ENCODE peak calls at places on chromosomes 1 and 21, in six cellular contexts. W, K, P, D, X and T are unnamed samples.

GRCh38 chr21:36784942-36785341 is 86.0 kb downstream of the SIM2 start:
- ATAC-seq in X (no peak), D (no peak), W (peak; percentile 100), P (no peak), K (no peak), T (no peak)

GRCh38 chr1:92907949-92908684 is 53.1 kb downstream of the DIPK1A start:
- ATAC-seq in W (no peak), D (no peak), X (no peak), K (no peak), P (peak; percentile 75), T (no peak)

GRCh38 chr1:37926061-37926924 is 20.6 kb downstream of the INPP5B start:
- ATAC-seq in X (no peak), P (peak; percentile 40), K (no peak), W (no peak), D (no peak), T (peak; percentile 59)

GRCh38 chr1:40708750-40709099 is 17.2 kb downstream of the NFYC start:
- ATAC-seq in X (peak; percentile 63), D (peak; percentile 39), P (peak; percentile 80), W (peak; percentile 58), K (peak; percentile 82), T (peak; percentile 89)

GRCh38 chr1:101797722-101798121 is 199.0 kb downstream of the OLFM3 start:
- ATAC-seq in P (no peak), W (no peak), K (no peak), X (no peak), D (no peak), T (no peak)

GRCh38 chr1:162215902-162216301 is 146.4 kb downstream of the NOS1AP start:
- ATAC-seq in W (no peak), X (no peak), K (no peak), P (no peak), D (no peak), T (no peak)

GRCh38 chr1:223886516-223886921 is 40.8 kb upstream of the TP53BP2 start:
- ATAC-seq in D (no peak), X (no peak), W (no peak), K (no peak), P (no peak), T (no peak)

GRCh38 chr21:32554832-32555436 is 30.4 kb downstream of the TCP10L start:
- ATAC-seq in P (no peak), X (no peak), D (no peak), K (no peak), W (no peak), T (no peak)

GRCh38 chr1:8463144-8463927 is 145.4 kb downstream of the SLC45A1 start:
- ATAC-seq in X (peak; percentile 39), W (peak; percentile 75), P (peak; percentile 45), K (peak; percentile 48), D (no peak), T (no peak)

GRCh38 chr1:151729966-151730291 is 8.6 kb downstream of the RIIAD1 start:
- ATAC-seq in K (no peak), P (no peak), D (no peak), W (no peak), X (no peak), T (no peak)

GRCh38 chr1:27166351-27166802 is 11.5 kb upstream of the SLC9A1 start:
- ATAC-seq in X (no peak), W (no peak), P (no peak), D (no peak), K (no peak), T (no peak)

GRCh38 chr1:27031235-27032118 is 18.8 kb upstream of the TENT5B start:
- ATAC-seq in X (peak; percentile 91), K (no peak), W (peak; percentile 91), D (peak; percentile 86), P (no peak), T (no peak)

GRCh38 chr1:20685099-20685662 is 24.0 kb upstream of the DDOST start:
- ATAC-seq in P (no peak), W (peak; percentile 82), D (peak; percentile 31), X (peak; percentile 42), K (no peak), T (no peak)

GRCh38 chr1:193498088-193498605 is 311.7 kb upstream of the B3GALT2 start:
- ATAC-seq in D (no peak), K (no peak), X (no peak), P (no peak), W (no peak), T (no peak)

GRCh38 chr1:89632213-89633102 is 462 bp upstream of the LRRC8C start:
- ATAC-seq in W (peak; percentile 96), X (peak; percentile 95), P (peak; percentile 74), K (peak; percentile 84), D (peak; percentile 95), T (peak; percentile 95)

GRCh38 chr1:6435547-6435946 is 11.0 kb downstream of the ESPN start:
- ATAC-seq in X (no peak), P (no peak), W (no peak), D (no peak), K (no peak), T (no peak)

GRCh38 chr1:5965586-5966131 is 26.6 kb downstream of the NPHP4 start:
- ATAC-seq in D (no peak), P (no peak), X (no peak), W (no peak), K (no peak), T (no peak)

GRCh38 chr1:151611288-151611790 is 511 bp upstream of the SNX27 start:
- ATAC-seq in X (peak; percentile 81), W (peak; percentile 44), D (peak; percentile 80), K (no peak), P (peak; percentile 9), T (no peak)

GRCh38 chr21:14814282-14814681 is 250.5 kb downstream of the NRIP1 start:
- ATAC-seq in X (no peak), K (no peak), P (no peak), W (no peak), D (no peak), T (no peak)

GRCh38 chr1:9293512-9294439 is 1.1 kb downstream of the SPSB1 start:
- ATAC-seq in W (peak; percentile 8), X (no peak), D (peak; percentile 17), P (peak; percentile 18), K (peak; percentile 27), T (peak; percentile 45)

GRCh38 chr1:31923905-31924304 is 14.3 kb downstream of the PTP4A2 start:
- ATAC-seq in W (peak; percentile 48), P (no peak), K (no peak), D (no peak), X (no peak), T (no peak)

GRCh38 chr1:3676581-3677410 is 24.5 kb downstream of the TP73 start:
- ATAC-seq in X (no peak), P (peak; percentile 72), W (no peak), D (peak; percentile 21), K (peak; percentile 46), T (peak; percentile 83)

GRCh38 chr1:153612111-153612754 is 704 bp downstream of the S100A16 start:
- ATAC-seq in X (no peak), P (no peak), K (no peak), W (peak; percentile 21), D (peak; percentile 4), T (no peak)

GRCh38 chr1:3030663-3031381 is 9.6 kb downstream of the ACTRT2 start:
- ATAC-seq in K (no peak), W (no peak), X (no peak), P (no peak), D (no peak), T (no peak)

GRCh38 chr21:38272215-38272614 is 15.4 kb downstream of the KCNJ15 start:
- ATAC-seq in X (no peak), K (no peak), D (no peak), P (peak; percentile 38), W (no peak), T (no peak)

GRCh38 chr21:21406918-21407317 is 408.7 kb downstream of the NCAM2 start:
- ATAC-seq in W (no peak), D (no peak), P (no peak), X (no peak), K (no peak), T (no peak)

GRCh38 chr1:75908717-75909152 is 23.5 kb downstream of the ASB17 start:
- ATAC-seq in K (no peak), W (no peak), P (no peak), X (no peak), D (no peak), T (no peak)

GRCh38 chr1:19559641-19560040 is 74.3 kb upstream of the CAPZB start:
- ATAC-seq in D (no peak), P (no peak), K (no peak), W (no peak), X (no peak), T (no peak)

GRCh38 chr1:119276558-119276957 is 92.0 kb upstream of the HAO2 start:
- ATAC-seq in W (no peak), X (no peak), K (no peak), D (no peak), P (no peak), T (no peak)

GRCh38 chr1:235947989-235948388 is 81.3 kb upstream of the LYST start:
- ATAC-seq in K (no peak), X (no peak), D (no peak), P (no peak), W (no peak), T (no peak)